ENCODE peak calls at places on chromosomes 1 and 21, in four cellular contexts. One of them, this sample, is unnamed.

GRCh38 chr1:231039161-231040018 is 664 bp downstream of the FAM89A start:
- DNase-seq in GM12891: peak; percentile 30
- DNase-seq in GM12878: no peak
- DNase-seq in K562: peak; percentile 65
- DNase-seq in this sample: peak; percentile 42

GRCh38 chr1:204261746-204262505 is 48.1 kb upstream of the GOLT1A start:
- DNase-seq in K562: no peak
- DNase-seq in GM12891: no peak
- DNase-seq in GM12878: no peak
- DNase-seq in this sample: no peak

GRCh38 chr1:116586741-116587143 is 15.9 kb upstream of the CD58 start:
- DNase-seq in K562: no peak
- DNase-seq in GM12878: no peak
- DNase-seq in GM12891: no peak
- DNase-seq in this sample: no peak

GRCh38 chr1:44660176-44660575 is 14.1 kb downstream of the TMEM53 start:
- DNase-seq in GM12891: no peak
- DNase-seq in GM12878: no peak
- DNase-seq in K562: no peak
- DNase-seq in this sample: no peak

GRCh38 chr1:44222397-44223334 is 9.4 kb downstream of the DMAP1 start:
- DNase-seq in GM12891: no peak
- DNase-seq in GM12878: no peak
- DNase-seq in K562: no peak
- DNase-seq in this sample: no peak

GRCh38 chr1:40740039-40740991 is 43.3 kb upstream of the KCNQ4 start:
- DNase-seq in GM12891: no peak
- DNase-seq in K562: no peak
- DNase-seq in GM12878: no peak
- DNase-seq in this sample: no peak

GRCh38 chr21:42245348-42246185 is 26.6 kb downstream of the ABCG1 start:
- DNase-seq in K562: no peak
- DNase-seq in GM12891: no peak
- DNase-seq in GM12878: no peak
- DNase-seq in this sample: no peak

GRCh38 chr1:230760360-230760827 is 13.2 kb downstream of the CAPN9 start:
- DNase-seq in K562: no peak
- DNase-seq in GM12891: no peak
- DNase-seq in GM12878: no peak
- DNase-seq in this sample: no peak

GRCh38 chr1:24282491-24282890 is 36.7 kb upstream of the GRHL3 start:
- DNase-seq in GM12878: no peak
- DNase-seq in K562: no peak
- DNase-seq in GM12891: no peak
- DNase-seq in this sample: no peak

GRCh38 chr1:114764689-114765088 is 6.9 kb upstream of the CSDE1 start:
- DNase-seq in K562: no peak
- DNase-seq in GM12878: no peak
- DNase-seq in GM12891: no peak
- DNase-seq in this sample: no peak

GRCh38 chr1:234727018-234727757 is 117.2 kb upstream of the IRF2BP2 start:
- DNase-seq in GM12878: peak; percentile 65
- DNase-seq in GM12891: no peak
- DNase-seq in K562: peak; percentile 42
- DNase-seq in this sample: no peak

DNA sequence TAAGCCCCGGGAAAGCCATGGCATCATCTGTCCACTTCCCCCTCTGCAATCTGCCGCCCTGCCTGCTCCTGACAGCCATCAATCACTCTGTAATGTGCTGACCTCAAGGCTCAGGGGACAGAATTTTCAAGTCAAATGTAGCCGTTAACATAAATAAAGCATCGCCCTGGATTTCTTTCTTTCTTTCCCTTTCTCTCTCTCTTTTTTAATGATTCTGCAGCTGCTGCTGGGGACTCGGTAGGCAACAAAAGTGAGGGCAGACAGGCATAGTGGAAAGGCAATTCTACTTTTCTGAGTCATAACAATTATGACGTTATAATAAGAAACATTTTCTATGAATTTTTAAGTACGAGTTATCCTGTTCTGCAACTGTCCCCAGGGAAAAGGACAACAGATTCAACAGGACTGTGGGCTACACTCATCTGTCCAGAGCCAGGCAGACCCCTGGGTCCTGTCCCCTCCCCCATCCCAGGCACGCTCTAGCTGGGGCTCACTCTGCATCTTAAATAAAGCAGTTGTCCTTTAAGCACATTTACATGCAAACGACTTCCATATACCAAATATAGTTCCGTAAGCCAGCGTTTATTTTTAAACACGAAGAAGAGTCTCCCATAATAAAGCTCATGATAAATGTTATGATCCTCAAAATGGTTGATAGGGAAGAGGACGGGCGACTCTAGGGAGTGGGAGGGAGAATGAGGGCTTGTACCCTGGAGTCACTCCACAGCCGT is 78.6 kb downstream of the SSBP3 start:
- DNase-seq in K562: peak; percentile 40
- DNase-seq in GM12878: no peak
- DNase-seq in GM12891: no peak
- DNase-seq in this sample: no peak
- TF ChIP-seq POLR2AphosphoS5 in K562: no peak
- TF ChIP-seq POLR2AphosphoS5 in GM12878: no peak
- TF ChIP-seq POLR2AphosphoS5 in GM12891: no peak
- TF ChIP-seq POLR2AphosphoS5 in this sample: no peak

GRCh38 chr1:119080586-119080985 is 59.9 kb downstream of the WARS2 start:
- DNase-seq in GM12891: no peak
- DNase-seq in K562: no peak
- DNase-seq in GM12878: no peak
- DNase-seq in this sample: no peak
- TF ChIP-seq SPI1 in GM12891: no peak
- TF ChIP-seq SPI1 in K562: no peak
- TF ChIP-seq SPI1 in GM12878: no peak
- TF ChIP-seq SPI1 in this sample: no peak

GRCh38 chr1:10217748-10218441 is 7.5 kb downstream of the KIF1B start:
- DNase-seq in GM12878: no peak
- DNase-seq in K562: no peak
- DNase-seq in GM12891: no peak
- DNase-seq in this sample: no peak
- TF ChIP-seq POLR2AphosphoS5 in GM12878: no peak
- TF ChIP-seq POLR2AphosphoS5 in K562: no peak
- TF ChIP-seq POLR2AphosphoS5 in GM12891: no peak
- TF ChIP-seq POLR2AphosphoS5 in this sample: no peak

DNA sequence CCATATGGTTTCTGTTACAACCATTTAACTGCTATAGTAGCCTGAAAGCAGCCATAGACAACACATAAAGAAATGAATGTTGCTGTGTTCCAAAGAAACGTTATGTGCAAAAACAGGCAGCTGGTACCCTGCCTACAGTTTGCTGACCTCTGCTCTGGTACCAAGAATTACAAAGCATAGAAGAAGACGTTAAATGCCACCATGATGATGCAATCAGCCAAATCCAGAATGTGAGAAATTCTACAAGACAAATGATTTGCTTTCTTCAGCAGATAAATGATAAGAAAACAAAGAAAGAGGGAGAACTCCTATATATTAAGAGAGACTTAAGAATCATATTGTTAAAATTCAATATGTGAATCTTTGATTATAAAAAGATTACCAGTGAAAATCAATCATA is 97.8 kb upstream of the PDE4B start:
- DNase-seq in GM12878: no peak
- DNase-seq in GM12891: no peak
- DNase-seq in K562: no peak
- DNase-seq in this sample: no peak
- TF ChIP-seq SPI1 in GM12878: no peak
- TF ChIP-seq SPI1 in GM12891: no peak
- TF ChIP-seq SPI1 in K562: no peak
- TF ChIP-seq SPI1 in this sample: no peak

GRCh38 chr1:153944005-153944821 is 2.3 kb downstream of the DENND4B start:
- DNase-seq in GM12891: no peak
- DNase-seq in K562: peak; percentile 41
- DNase-seq in GM12878: no peak
- DNase-seq in this sample: peak; percentile 56

GRCh38 chr1:153940756-153941155 is 5.8 kb downstream of the DENND4B start:
- DNase-seq in K562: no peak
- DNase-seq in GM12878: no peak
- DNase-seq in GM12891: no peak
- DNase-seq in this sample: no peak

GRCh38 chr1:153942766-153943549 is 3.6 kb downstream of the DENND4B start:
- DNase-seq in K562: no peak
- DNase-seq in GM12878: no peak
- DNase-seq in GM12891: no peak
- DNase-seq in this sample: no peak

GRCh38 chr1:153939476-153939875 is 7.0 kb downstream of the DENND4B start:
- DNase-seq in GM12891: no peak
- DNase-seq in K562: no peak
- DNase-seq in GM12878: no peak
- DNase-seq in this sample: no peak

DNA sequence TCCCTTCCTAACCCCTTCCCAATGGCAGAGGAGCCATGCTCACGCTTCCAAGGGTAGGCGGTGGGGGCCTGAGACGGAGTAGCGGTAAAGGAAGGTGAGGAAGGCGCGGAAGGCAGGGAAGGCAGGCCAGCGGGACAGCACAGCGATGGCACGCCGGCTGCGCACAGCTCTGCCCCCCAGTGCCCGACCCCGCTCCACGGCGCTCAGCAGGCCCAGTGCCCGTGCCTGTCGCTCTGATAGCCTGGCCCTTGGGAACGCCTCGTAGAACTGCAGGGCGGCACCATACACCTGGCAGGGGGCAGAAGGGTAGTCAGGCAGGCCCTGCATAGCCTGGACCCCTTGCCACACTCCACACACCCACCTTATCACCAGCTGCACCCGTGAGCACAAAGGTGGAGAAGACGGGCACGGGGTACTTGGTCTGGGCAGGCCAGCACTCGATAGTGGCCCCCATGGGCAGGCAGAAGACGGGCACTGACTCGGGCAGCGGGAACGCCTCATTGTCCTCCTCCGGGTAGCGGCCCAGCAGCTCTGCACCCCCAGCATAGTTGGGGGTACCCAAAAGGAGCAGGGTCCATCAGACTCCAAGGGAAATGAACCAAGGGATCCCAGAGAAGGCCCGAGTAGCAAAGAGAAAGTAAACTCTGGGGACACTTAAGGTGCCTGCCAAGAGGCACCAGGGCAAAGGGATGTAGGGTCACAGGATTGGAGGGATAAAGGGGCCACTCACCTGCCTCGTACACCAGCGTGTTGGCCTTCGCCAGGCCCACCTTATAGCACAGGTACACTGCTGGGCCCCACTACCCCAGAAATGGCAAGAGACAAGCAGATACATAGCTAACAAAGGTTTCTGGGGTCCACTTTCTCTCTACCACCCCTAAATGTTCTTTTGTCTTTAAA is 4.4 kb downstream of the DENND4B start:
- DNase-seq in GM12878: no peak
- DNase-seq in K562: no peak
- DNase-seq in GM12891: no peak
- DNase-seq in this sample: no peak
- TF ChIP-seq POLR2AphosphoS5 in GM12878: no peak
- TF ChIP-seq POLR2AphosphoS5 in K562: no peak
- TF ChIP-seq POLR2AphosphoS5 in GM12891: no peak
- TF ChIP-seq POLR2AphosphoS5 in this sample: no peak

GRCh38 chr1:55441474-55441873 is 226.3 kb upstream of the USP24 start:
- DNase-seq in GM12891: no peak
- DNase-seq in GM12878: no peak
- DNase-seq in K562: no peak
- DNase-seq in this sample: no peak
- TF ChIP-seq SPI1 in GM12891: no peak
- TF ChIP-seq SPI1 in GM12878: no peak
- TF ChIP-seq SPI1 in K562: no peak
- TF ChIP-seq SPI1 in this sample: no peak

GRCh38 chr1:99814373-99814900 is 35.7 kb upstream of the AGL start:
- DNase-seq in GM12878: no peak
- DNase-seq in GM12891: no peak
- DNase-seq in K562: no peak
- DNase-seq in this sample: no peak

GRCh38 chr1:99811747-99812146 is 38.4 kb upstream of the AGL start:
- DNase-seq in K562: no peak
- DNase-seq in GM12891: no peak
- DNase-seq in GM12878: no peak
- DNase-seq in this sample: no peak

GRCh38 chr1:99806882-99807281 is 40.4 kb upstream of the FRRS1 start:
- DNase-seq in K562: no peak
- DNase-seq in GM12891: no peak
- DNase-seq in GM12878: no peak
- DNase-seq in this sample: no peak

GRCh38 chr1:99811075-99811474 is 39.1 kb upstream of the AGL start:
- DNase-seq in GM12891: no peak
- DNase-seq in K562: no peak
- DNase-seq in GM12878: no peak
- DNase-seq in this sample: no peak

GRCh38 chr1:99808391-99809115 is 41.6 kb upstream of the AGL start:
- DNase-seq in GM12891: peak; percentile 25
- DNase-seq in K562: peak; percentile 78
- DNase-seq in GM12878: peak; percentile 79
- DNase-seq in this sample: peak; percentile 73
- TF ChIP-seq POLR2AphosphoS5 in GM12891: no peak
- TF ChIP-seq POLR2AphosphoS5 in K562: no peak
- TF ChIP-seq POLR2AphosphoS5 in GM12878: no peak
- TF ChIP-seq POLR2AphosphoS5 in this sample: no peak

GRCh38 chr1:63817152-63817667 is 43.4 kb downstream of the ROR1 start:
- DNase-seq in K562: no peak
- DNase-seq in GM12891: no peak
- DNase-seq in GM12878: no peak
- DNase-seq in this sample: no peak
- TF ChIP-seq SPI1 in K562: no peak
- TF ChIP-seq SPI1 in GM12891: no peak
- TF ChIP-seq SPI1 in GM12878: no peak
- TF ChIP-seq SPI1 in this sample: no peak

GRCh38 chr1:248858891-248859889 is at the start of gene ZNF692:
- DNase-seq in GM12878: peak; percentile 85
- DNase-seq in K562: peak; percentile 94
- DNase-seq in GM12891: peak; percentile 98
- DNase-seq in this sample: peak; percentile 95
- TF ChIP-seq POLR2AphosphoS5 in GM12878: peak; percentile 85
- TF ChIP-seq POLR2AphosphoS5 in K562: peak; percentile 93
- TF ChIP-seq POLR2AphosphoS5 in GM12891: peak; percentile 82
- TF ChIP-seq POLR2AphosphoS5 in this sample: peak; percentile 96

This sample was measured in HL-60.